ENCODE peak calls at places on chromosomes 16 and 17, in six cellular contexts. One of them, this sample, is unnamed.

GRCh38 chr17:17062866-17063265 is 20.6 kb downstream of the MPRIP start:
- DNase-seq in HCT116: no peak
- DNase-seq in GM23248: no peak
- DNase-seq in neural progenitor cell: no peak
- DNase-seq in MM.1S: no peak
- DNase-seq in SK-N-SH: no peak
- DNase-seq in this sample: no peak

GRCh38 chr17:74427048-74427762 is 4.7 kb upstream of the GPRC5C start:
- DNase-seq in HCT116: no peak
- DNase-seq in GM23248: no peak
- DNase-seq in neural progenitor cell: peak
- DNase-seq in MM.1S: no peak
- DNase-seq in SK-N-SH: no peak
- DNase-seq in this sample: no peak

GRCh38 chr17:50934672-50935200 is 68.6 kb upstream of the TOB1 start:
- DNase-seq in HCT116: no peak
- DNase-seq in GM23248: no peak
- DNase-seq in neural progenitor cell: no peak
- DNase-seq in MM.1S: no peak
- DNase-seq in SK-N-SH: no peak
- DNase-seq in this sample: no peak

GRCh38 chr17:9937164-9937835 is 32.2 kb upstream of the RCVRN start:
- DNase-seq in HCT116: no peak
- DNase-seq in GM23248: peak
- DNase-seq in neural progenitor cell: no peak
- DNase-seq in MM.1S: no peak
- DNase-seq in SK-N-SH: no peak
- DNase-seq in this sample: no peak

GRCh38 chr17:40753804-40754203 is 1.3 kb downstream of the KRT25 start:
- DNase-seq in HCT116: no peak
- DNase-seq in GM23248: no peak
- DNase-seq in neural progenitor cell: no peak
- DNase-seq in MM.1S: no peak
- DNase-seq in SK-N-SH: no peak
- DNase-seq in this sample: no peak

GRCh38 chr17:37447641-37448040 is 41.0 kb downstream of the TADA2A start:
- DNase-seq in HCT116: peak
- DNase-seq in GM23248: peak
- DNase-seq in neural progenitor cell: no peak
- DNase-seq in MM.1S: no peak
- DNase-seq in SK-N-SH: no peak
- DNase-seq in this sample: peak

GRCh38 chr16:24822974-24823373 is 22.8 kb upstream of the SLC5A11 start:
- DNase-seq in HCT116: no peak
- DNase-seq in GM23248: no peak
- DNase-seq in neural progenitor cell: no peak
- DNase-seq in MM.1S: no peak
- DNase-seq in SK-N-SH: no peak
- DNase-seq in this sample: no peak

GRCh38 chr17:7587420-7587786 is 2.5 kb downstream of the SOX15 start:
- DNase-seq in HCT116: no peak
- DNase-seq in GM23248: peak
- DNase-seq in neural progenitor cell: no peak
- DNase-seq in MM.1S: no peak
- DNase-seq in SK-N-SH: no peak
- DNase-seq in this sample: peak

DNA sequence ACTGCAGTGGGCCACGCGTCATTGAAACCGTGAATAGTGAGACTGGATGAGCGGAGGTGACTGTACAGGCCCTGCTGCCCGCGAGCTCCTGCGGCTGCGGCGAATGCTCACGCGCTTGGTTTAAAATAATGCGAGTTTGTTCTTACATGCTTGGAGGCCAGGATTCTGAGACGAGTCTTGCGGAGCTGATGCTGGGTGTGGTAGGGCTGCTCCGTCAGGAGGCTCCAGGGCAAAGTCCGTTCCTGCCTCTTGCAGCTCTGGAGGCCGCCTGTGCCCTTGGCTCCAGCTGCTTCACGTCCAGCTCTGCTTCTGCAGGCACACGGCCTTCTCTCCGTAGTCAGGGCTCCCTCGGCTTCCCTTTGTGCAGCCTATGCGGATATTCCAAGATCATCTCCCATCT is 9.5 kb downstream of the ACSF3 start:
- DNase-seq in HCT116: no peak
- DNase-seq in GM23248: no peak
- DNase-seq in neural progenitor cell: no peak
- DNase-seq in MM.1S: no peak
- DNase-seq in SK-N-SH: no peak
- DNase-seq in this sample: no peak
- TF ChIP-seq EZH2phosphoT487 in HCT116: no peak
- TF ChIP-seq EZH2phosphoT487 in GM23248: no peak
- TF ChIP-seq EZH2phosphoT487 in neural progenitor cell: no peak
- TF ChIP-seq EZH2phosphoT487 in MM.1S: no peak
- TF ChIP-seq EZH2phosphoT487 in SK-N-SH: no peak
- TF ChIP-seq EZH2phosphoT487 in this sample: no peak

DNA sequence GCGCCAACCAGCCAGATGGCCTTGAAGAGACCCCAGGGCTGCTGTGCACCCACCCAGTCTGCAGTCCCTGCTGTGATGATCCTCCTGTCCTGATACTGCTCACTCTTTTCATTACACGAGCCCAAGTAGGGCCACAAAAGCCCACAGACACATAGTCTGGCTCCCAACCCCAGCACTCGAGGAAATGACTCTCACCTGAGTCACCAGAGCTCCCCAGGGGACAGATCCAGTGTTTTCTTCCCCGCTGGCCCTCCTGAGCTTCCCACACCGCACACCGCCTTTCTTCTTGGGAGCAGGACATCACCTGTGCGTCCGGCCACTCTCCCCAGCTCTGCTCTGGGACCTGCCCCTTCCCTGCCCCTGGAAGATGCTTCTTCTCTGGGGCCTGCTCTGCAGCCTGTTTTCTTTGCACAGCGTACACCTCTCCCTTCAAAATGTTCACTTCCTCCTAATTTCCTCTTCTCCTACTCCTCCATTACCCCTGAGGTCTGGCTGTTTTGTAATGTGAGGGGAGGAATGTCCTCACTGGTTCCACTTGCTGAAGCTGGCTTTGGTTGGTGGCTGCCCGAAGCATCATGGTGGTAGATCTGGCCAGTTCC is 2.0 kb upstream of the SCN4A start:
- DNase-seq in HCT116: peak
- DNase-seq in GM23248: peak
- DNase-seq in neural progenitor cell: no peak
- DNase-seq in MM.1S: no peak
- DNase-seq in SK-N-SH: no peak
- DNase-seq in this sample: peak
- H3K9ac ChIP-seq in HCT116: peak
- H3K9ac ChIP-seq in GM23248: no peak
- H3K9ac ChIP-seq in neural progenitor cell: no peak
- H3K9ac ChIP-seq in MM.1S: no peak
- H3K9ac ChIP-seq in SK-N-SH: no peak
- H3K9ac ChIP-seq in this sample: peak

GRCh38 chr16:2372684-2373083 is 32.2 kb upstream of the ABCA3 start:
- DNase-seq in HCT116: no peak
- DNase-seq in GM23248: no peak
- DNase-seq in neural progenitor cell: no peak
- DNase-seq in MM.1S: no peak
- DNase-seq in SK-N-SH: no peak
- DNase-seq in this sample: no peak
- TF ChIP-seq EZH2phosphoT487 in HCT116: no peak
- TF ChIP-seq EZH2phosphoT487 in GM23248: no peak
- TF ChIP-seq EZH2phosphoT487 in neural progenitor cell: no peak
- TF ChIP-seq EZH2phosphoT487 in MM.1S: no peak
- TF ChIP-seq EZH2phosphoT487 in SK-N-SH: no peak
- TF ChIP-seq EZH2phosphoT487 in this sample: no peak

GRCh38 chr17:14308965-14309879 is 8.3 kb downstream of the HS3ST3B1 start:
- DNase-seq in HCT116: no peak
- DNase-seq in GM23248: peak
- DNase-seq in neural progenitor cell: peak
- DNase-seq in MM.1S: no peak
- DNase-seq in SK-N-SH: peak
- DNase-seq in this sample: peak

GRCh38 chr17:14310584-14310983 is 9.7 kb downstream of the HS3ST3B1 start:
- DNase-seq in HCT116: no peak
- DNase-seq in GM23248: peak
- DNase-seq in neural progenitor cell: peak
- DNase-seq in MM.1S: no peak
- DNase-seq in SK-N-SH: no peak
- DNase-seq in this sample: no peak

GRCh38 chr17:14308636-14308964 is 7.7 kb downstream of the HS3ST3B1 start:
- DNase-seq in HCT116: no peak
- DNase-seq in GM23248: peak
- DNase-seq in neural progenitor cell: no peak
- DNase-seq in MM.1S: no peak
- DNase-seq in SK-N-SH: no peak
- DNase-seq in this sample: no peak

GRCh38 chr17:14311186-14311705 is 10.4 kb downstream of the HS3ST3B1 start:
- DNase-seq in HCT116: no peak
- DNase-seq in GM23248: no peak
- DNase-seq in neural progenitor cell: no peak
- DNase-seq in MM.1S: no peak
- DNase-seq in SK-N-SH: no peak
- DNase-seq in this sample: no peak

GRCh38 chr17:14310101-14310500 is 9.2 kb downstream of the HS3ST3B1 start:
- DNase-seq in HCT116: no peak
- DNase-seq in GM23248: no peak
- DNase-seq in neural progenitor cell: peak
- DNase-seq in MM.1S: no peak
- DNase-seq in SK-N-SH: no peak
- DNase-seq in this sample: no peak
- H3K9ac ChIP-seq in HCT116: no peak
- H3K9ac ChIP-seq in GM23248: peak
- H3K9ac ChIP-seq in neural progenitor cell: no peak
- H3K9ac ChIP-seq in MM.1S: no peak
- H3K9ac ChIP-seq in SK-N-SH: peak
- H3K9ac ChIP-seq in this sample: no peak

GRCh38 chr16:17766012-17766411 is 295.3 kb upstream of the XYLT1 start:
- DNase-seq in HCT116: no peak
- DNase-seq in GM23248: no peak
- DNase-seq in neural progenitor cell: no peak
- DNase-seq in MM.1S: peak
- DNase-seq in SK-N-SH: no peak
- DNase-seq in this sample: no peak

GRCh38 chr16:17773698-17774101 is 302.9 kb upstream of the XYLT1 start:
- DNase-seq in HCT116: no peak
- DNase-seq in GM23248: peak
- DNase-seq in neural progenitor cell: peak
- DNase-seq in MM.1S: no peak
- DNase-seq in SK-N-SH: peak
- DNase-seq in this sample: no peak

GRCh38 chr16:17770104-17770503 is 299.3 kb upstream of the XYLT1 start:
- DNase-seq in HCT116: no peak
- DNase-seq in GM23248: no peak
- DNase-seq in neural progenitor cell: no peak
- DNase-seq in MM.1S: no peak
- DNase-seq in SK-N-SH: no peak
- DNase-seq in this sample: no peak

GRCh38 chr16:17768257-17768656 is 297.5 kb upstream of the XYLT1 start:
- DNase-seq in HCT116: no peak
- DNase-seq in GM23248: peak
- DNase-seq in neural progenitor cell: no peak
- DNase-seq in MM.1S: no peak
- DNase-seq in SK-N-SH: no peak
- DNase-seq in this sample: no peak
- TF ChIP-seq EZH2phosphoT487 in HCT116: no peak
- TF ChIP-seq EZH2phosphoT487 in GM23248: no peak
- TF ChIP-seq EZH2phosphoT487 in neural progenitor cell: no peak
- TF ChIP-seq EZH2phosphoT487 in MM.1S: no peak
- TF ChIP-seq EZH2phosphoT487 in SK-N-SH: no peak
- TF ChIP-seq EZH2phosphoT487 in this sample: no peak